ENCODE peak calls at places on chromosomes 1 and 21, in five cellular contexts. One of them, this sample, is unnamed. For H3K36me3, the result is how much of the 10 kb centered on the place peaks cover.

GRCh38 chr1:178119623-178120022 is 25.7 kb downstream of the RASAL2 start:
- DNase-seq in fibroblast of lung: no peak
- DNase-seq in K562: no peak
- DNase-seq in stomach: no peak
- DNase-seq in right lobe of liver: no peak
- DNase-seq in this sample: no peak

GRCh38 chr21:19123525-19123924 is 719.9 kb upstream of the TMPRSS15 start:
- DNase-seq in fibroblast of lung: no peak
- DNase-seq in K562: no peak
- DNase-seq in stomach: no peak
- DNase-seq in right lobe of liver: no peak
- DNase-seq in this sample: no peak

GRCh38 chr1:159937014-159937750 is 8.2 kb downstream of the IGSF9 start:
- DNase-seq in fibroblast of lung: no peak
- DNase-seq in K562: no peak
- DNase-seq in stomach: peak
- DNase-seq in right lobe of liver: no peak
- DNase-seq in this sample: no peak

GRCh38 chr1:156785458-156785857 is 18.1 kb downstream of the PRCC start:
- DNase-seq in fibroblast of lung: no peak
- DNase-seq in K562: no peak
- DNase-seq in stomach: no peak
- DNase-seq in right lobe of liver: no peak
- DNase-seq in this sample: no peak

GRCh38 chr21:29114765-29115164 is 15.7 kb upstream of the MAP3K7CL start:
- DNase-seq in fibroblast of lung: peak
- DNase-seq in K562: no peak
- DNase-seq in stomach: no peak
- DNase-seq in right lobe of liver: no peak
- DNase-seq in this sample: peak

GRCh38 chr1:64845831-64846425 is 101.1 kb downstream of the RAVER2 start:
- DNase-seq in fibroblast of lung: no peak
- DNase-seq in K562: no peak
- DNase-seq in stomach: no peak
- DNase-seq in right lobe of liver: no peak
- DNase-seq in this sample: peak

GRCh38 chr1:225709101-225709500 is 56.2 kb upstream of the ENAH start:
- DNase-seq in fibroblast of lung: no peak
- DNase-seq in K562: no peak
- DNase-seq in stomach: no peak
- DNase-seq in right lobe of liver: no peak
- DNase-seq in this sample: no peak

GRCh38 chr1:182646739-182647138 is 37.6 kb downstream of the RGS8 start:
- DNase-seq in fibroblast of lung: no peak
- DNase-seq in K562: no peak
- DNase-seq in stomach: no peak
- DNase-seq in right lobe of liver: no peak
- DNase-seq in this sample: no peak

GRCh38 chr1:155166373-155167165 is 6.5 kb downstream of the KRTCAP2 start:
- DNase-seq in fibroblast of lung: peak
- DNase-seq in K562: no peak
- DNase-seq in stomach: no peak
- DNase-seq in right lobe of liver: peak
- DNase-seq in this sample: no peak

GRCh38 chr1:235063068-235063765 is 65.4 kb downstream of the TOMM20 start:
- DNase-seq in fibroblast of lung: no peak
- DNase-seq in K562: no peak
- DNase-seq in stomach: no peak
- DNase-seq in right lobe of liver: no peak
- DNase-seq in this sample: no peak

GRCh38 chr1:235657747-235658526 is 8.4 kb upstream of the GNG4 start:
- DNase-seq in fibroblast of lung: no peak
- DNase-seq in K562: no peak
- DNase-seq in stomach: no peak
- DNase-seq in right lobe of liver: no peak
- DNase-seq in this sample: no peak

GRCh38 chr1:203082571-203083462 is 3.0 kb downstream of the MYOG start:
- DNase-seq in fibroblast of lung: no peak
- DNase-seq in K562: peak
- DNase-seq in stomach: peak
- DNase-seq in right lobe of liver: no peak
- DNase-seq in this sample: no peak

GRCh38 chr1:41619511-41620364 is 135.3 kb upstream of the EDN2 start:
- DNase-seq in fibroblast of lung: no peak
- DNase-seq in K562: no peak
- DNase-seq in stomach: no peak
- DNase-seq in right lobe of liver: no peak
- DNase-seq in this sample: no peak

GRCh38 chr1:205056188-205056611 is 13.2 kb downstream of the CNTN2 start:
- DNase-seq in fibroblast of lung: no peak
- DNase-seq in K562: no peak
- DNase-seq in stomach: no peak
- DNase-seq in right lobe of liver: no peak
- DNase-seq in this sample: no peak

GRCh38 chr1:10033359-10033845 is 644 bp downstream of the UBE4B start:
- DNase-seq in fibroblast of lung: peak
- DNase-seq in K562: peak
- DNase-seq in stomach: no peak
- DNase-seq in right lobe of liver: no peak
- DNase-seq in this sample: peak

GRCh38 chr1:17188217-17188616 is 16.7 kb upstream of the PADI1 start:
- DNase-seq in fibroblast of lung: no peak
- DNase-seq in K562: no peak
- DNase-seq in stomach: no peak
- DNase-seq in right lobe of liver: no peak
- DNase-seq in this sample: no peak

GRCh38 chr1:33473900-33474299 is 1.5 kb downstream of the ZSCAN20 start:
- DNase-seq in fibroblast of lung: no peak
- DNase-seq in K562: no peak
- DNase-seq in stomach: no peak
- DNase-seq in right lobe of liver: no peak
- DNase-seq in this sample: no peak

GRCh38 chr1:117803318-117803717 is 126.1 kb downstream of the GDAP2 start:
- DNase-seq in fibroblast of lung: peak
- DNase-seq in K562: no peak
- DNase-seq in stomach: no peak
- DNase-seq in right lobe of liver: no peak
- DNase-seq in this sample: no peak

GRCh38 chr1:181043025-181043880 is 9.5 kb downstream of the MR1 start:
- DNase-seq in fibroblast of lung: peak
- DNase-seq in K562: no peak
- DNase-seq in stomach: no peak
- DNase-seq in right lobe of liver: no peak
- DNase-seq in this sample: no peak

GRCh38 chr1:34088001-34088400 is 77.0 kb downstream of the CSMD2 start:
- DNase-seq in fibroblast of lung: no peak
- DNase-seq in K562: no peak
- DNase-seq in stomach: no peak
- DNase-seq in right lobe of liver: no peak
- DNase-seq in this sample: no peak

GRCh38 chr1:217369996-217370551 is 260.8 kb downstream of the GPATCH2 start:
- DNase-seq in fibroblast of lung: no peak
- DNase-seq in K562: no peak
- DNase-seq in stomach: no peak
- DNase-seq in right lobe of liver: no peak
- DNase-seq in this sample: no peak

GRCh38 chr1:12654004-12654567 is 10.2 kb downstream of the AADACL4 start:
- DNase-seq in fibroblast of lung: peak
- DNase-seq in K562: no peak
- DNase-seq in stomach: no peak
- DNase-seq in right lobe of liver: no peak
- DNase-seq in this sample: no peak

GRCh38 chr1:63864224-63864623 is 90.4 kb downstream of the ROR1 start:
- DNase-seq in fibroblast of lung: peak
- DNase-seq in K562: no peak
- DNase-seq in stomach: no peak
- DNase-seq in right lobe of liver: no peak
- DNase-seq in this sample: no peak

GRCh38 chr1:97338347-97338746 is 582.5 kb downstream of the DPYD start:
- DNase-seq in fibroblast of lung: no peak
- DNase-seq in K562: no peak
- DNase-seq in stomach: no peak
- DNase-seq in right lobe of liver: no peak
- DNase-seq in this sample: no peak

GRCh38 chr1:29128739-29129138 is 5.0 kb upstream of the TMEM200B start:
- DNase-seq in fibroblast of lung: no peak
- DNase-seq in K562: no peak
- DNase-seq in stomach: no peak
- DNase-seq in right lobe of liver: no peak
- DNase-seq in this sample: no peak

GRCh38 chr21:46038341-46038829 is 56.8 kb downstream of the COL6A1 start:
- DNase-seq in fibroblast of lung: no peak
- DNase-seq in K562: no peak
- DNase-seq in stomach: no peak
- DNase-seq in right lobe of liver: no peak
- DNase-seq in this sample: no peak

GRCh38 chr21:44956356-44957046 is 16.7 kb downstream of the SLX9 start:
- DNase-seq in fibroblast of lung: no peak
- DNase-seq in K562: no peak
- DNase-seq in stomach: no peak
- DNase-seq in right lobe of liver: no peak
- DNase-seq in this sample: no peak

DNA sequence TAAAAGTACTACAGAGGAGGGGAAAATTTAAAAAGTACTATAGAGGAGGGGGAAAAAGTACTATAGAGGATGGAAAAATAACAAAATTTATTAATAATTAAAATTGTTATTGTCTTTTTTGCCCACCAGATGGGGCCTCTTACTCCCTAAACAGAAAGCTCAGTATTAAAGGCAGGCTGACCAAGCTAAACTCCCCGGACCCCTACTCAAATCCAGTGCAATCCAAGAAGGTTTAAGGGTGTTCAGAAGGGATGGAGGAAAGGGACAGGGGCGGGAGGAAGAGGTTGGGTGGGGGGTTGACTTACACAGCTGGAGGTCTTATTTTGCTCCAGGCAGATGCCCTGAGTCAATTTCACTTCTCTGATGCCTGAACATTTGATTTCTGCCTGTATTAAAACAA is 13.7 kb downstream of the CD34 start:
- DNase-seq in fibroblast of lung: peak
- DNase-seq in K562: no peak
- DNase-seq in stomach: no peak
- DNase-seq in right lobe of liver: no peak
- DNase-seq in this sample: no peak
- TF ChIP-seq CTCF in fibroblast of lung: peak
- TF ChIP-seq CTCF in K562: peak
- TF ChIP-seq CTCF in stomach: no peak
- TF ChIP-seq CTCF in right lobe of liver: peak
- TF ChIP-seq CTCF in this sample: peak

DNA sequence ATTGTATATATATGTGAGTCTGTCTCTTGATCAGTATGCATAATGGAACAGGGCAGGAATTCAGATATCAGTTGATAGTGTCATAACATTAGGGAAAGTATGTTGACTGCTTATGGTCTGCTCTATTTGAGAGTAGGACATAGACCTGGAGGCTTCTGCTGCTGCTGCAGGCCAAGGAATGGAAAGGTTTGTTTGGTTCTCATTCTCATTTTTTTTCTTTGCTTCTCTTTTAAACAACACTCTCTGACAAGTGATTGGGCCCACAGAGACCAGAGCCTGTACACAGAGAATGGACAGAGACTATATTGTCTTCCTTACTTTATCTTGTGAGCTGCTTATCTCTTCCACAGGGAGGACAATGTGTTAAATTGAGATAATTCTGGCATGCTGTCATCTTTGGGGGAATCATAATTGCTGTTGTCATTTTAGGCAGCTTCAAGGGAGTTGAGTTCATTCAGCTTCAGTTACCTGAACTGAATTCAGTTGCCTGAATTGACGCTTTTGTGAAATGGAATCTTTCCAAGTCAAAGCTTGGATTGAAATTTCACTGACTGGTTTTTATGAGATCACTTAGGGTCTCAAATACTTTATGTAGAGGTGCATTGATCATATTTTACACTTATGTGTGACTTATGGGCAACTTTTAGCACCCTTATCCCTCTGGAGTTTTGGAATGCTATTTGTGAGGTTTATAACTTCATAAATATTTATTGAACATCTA is 16.9 kb downstream of the CAP1 start:
- DNase-seq in fibroblast of lung: no peak
- DNase-seq in K562: peak
- DNase-seq in stomach: no peak
- DNase-seq in right lobe of liver: no peak
- DNase-seq in this sample: no peak
- H3K36me3 ChIP-seq in fibroblast of lung: under half
- H3K36me3 ChIP-seq in K562: under half
- H3K36me3 ChIP-seq in stomach: under half
- H3K36me3 ChIP-seq in right lobe of liver: under half
- H3K36me3 ChIP-seq in this sample: under half

GRCh38 chr1:244414543-244414942 is 37.2 kb downstream of the ADSS2 start:
- DNase-seq in fibroblast of lung: peak
- DNase-seq in K562: no peak
- DNase-seq in stomach: no peak
- DNase-seq in right lobe of liver: no peak
- DNase-seq in this sample: peak
- TF ChIP-seq CTCF in fibroblast of lung: peak
- TF ChIP-seq CTCF in K562: peak
- TF ChIP-seq CTCF in stomach: no peak
- TF ChIP-seq CTCF in right lobe of liver: no peak
- TF ChIP-seq CTCF in this sample: peak

GRCh38 chr1:55061000-55061705 is 21.8 kb downstream of the PCSK9 start:
- DNase-seq in fibroblast of lung: no peak
- DNase-seq in K562: no peak
- DNase-seq in stomach: no peak
- DNase-seq in right lobe of liver: no peak
- DNase-seq in this sample: no peak
- H3K36me3 ChIP-seq in fibroblast of lung: under half
- H3K36me3 ChIP-seq in K562: half or more
- H3K36me3 ChIP-seq in stomach: under half
- H3K36me3 ChIP-seq in right lobe of liver: under half
- H3K36me3 ChIP-seq in this sample: under half

DNA sequence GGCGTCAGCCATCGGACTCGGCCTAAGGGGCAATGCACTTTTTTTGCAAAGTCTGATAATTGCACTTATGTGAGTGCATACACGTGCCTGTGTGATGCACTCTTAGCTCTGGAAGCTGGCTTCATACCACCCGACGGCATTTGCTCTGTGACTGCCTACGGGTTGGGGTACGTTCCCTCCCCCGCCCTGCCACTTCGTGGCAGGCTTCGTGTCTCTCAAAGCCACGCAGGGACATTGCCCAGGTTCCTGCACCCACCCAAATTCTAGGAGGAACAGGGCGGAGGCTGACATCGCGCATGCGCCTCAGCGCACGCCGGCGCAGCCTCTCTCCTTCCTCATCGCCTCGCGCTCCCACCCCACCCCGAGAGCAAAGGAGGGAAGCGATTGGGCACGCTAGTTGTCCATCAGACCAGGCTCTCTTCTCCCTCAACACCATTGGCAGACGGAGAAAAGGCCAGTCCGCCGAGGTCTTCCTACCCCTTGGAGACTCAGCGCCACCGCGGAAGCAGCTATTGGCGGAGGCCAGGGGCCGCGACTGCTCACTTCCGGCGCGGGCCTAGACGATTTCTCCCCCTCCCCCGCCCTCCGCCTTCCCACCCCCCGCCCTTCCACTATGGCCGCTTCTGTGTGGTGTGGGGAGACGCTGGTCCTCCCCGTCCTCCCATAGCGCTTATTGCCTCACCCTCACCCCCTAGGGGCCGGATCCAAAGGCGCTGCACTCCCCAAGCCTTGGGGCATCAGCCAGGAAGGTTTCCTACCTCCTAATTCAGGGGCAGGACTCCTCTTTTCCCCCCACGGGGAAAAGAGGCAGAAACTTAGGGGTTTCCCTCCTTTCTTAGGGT is at the start of gene INTS3:
- DNase-seq in fibroblast of lung: peak
- DNase-seq in K562: peak
- DNase-seq in stomach: peak
- DNase-seq in right lobe of liver: peak
- DNase-seq in this sample: peak
- TF ChIP-seq CTCF in fibroblast of lung: no peak
- TF ChIP-seq CTCF in K562: peak
- TF ChIP-seq CTCF in stomach: no peak
- TF ChIP-seq CTCF in right lobe of liver: no peak
- TF ChIP-seq CTCF in this sample: peak

This sample was measured in brain microvascular endothelial cell.